ENCODE peak calls at places on chromosomes 7 and 10, in four cellular contexts. V is heart left ventricle; J is CD8-positive, alpha-beta memory T cell; I is naive thymus-derived CD4-positive, alpha-beta T cell. O is an unnamed sample.

GRCh38 chr10:101839421-101840063 is 4.1 kb downstream of the KCNIP2 start:
- DNase-seq in V (peak; percentile 58), J (peak; percentile 65), I (no peak), O (peak; percentile 83)

GRCh38 chr7:46710927-46711326 is 789.9 kb upstream of the IGFBP3 start:
- DNase-seq in V (no peak), J (no peak), I (no peak), O (no peak)

GRCh38 chr10:113520606-113521481 is 32.0 kb upstream of the HABP2 start:
- DNase-seq in V (peak; percentile 75), J (no peak), I (no peak), O (peak; percentile 90)

GRCh38 chr7:129188372-129188891 is at the start of gene SMO:
- DNase-seq in V (peak; percentile 41), J (no peak), I (no peak), O (peak; percentile 94)

GRCh38 chr7:116501425-116502167 is 2.1 kb downstream of the CAV2 start:
- DNase-seq in V (peak; percentile 63), J (no peak), I (no peak), O (no peak)

GRCh38 chr10:107826166-107826565 is 661.7 kb upstream of the SORCS1 start:
- DNase-seq in V (no peak), J (no peak), I (no peak), O (no peak)

GRCh38 chr7:91249506-91250233 is 14.6 kb upstream of the FZD1 start:
- DNase-seq in V (no peak), J (no peak), I (no peak), O (no peak)

GRCh38 chr7:45917658-45918057 is 3.4 kb downstream of the IGFBP3 start:
- DNase-seq in V (peak; percentile 79), J (peak; percentile 67), I (peak; percentile 72), O (peak; percentile 94)

DNA sequence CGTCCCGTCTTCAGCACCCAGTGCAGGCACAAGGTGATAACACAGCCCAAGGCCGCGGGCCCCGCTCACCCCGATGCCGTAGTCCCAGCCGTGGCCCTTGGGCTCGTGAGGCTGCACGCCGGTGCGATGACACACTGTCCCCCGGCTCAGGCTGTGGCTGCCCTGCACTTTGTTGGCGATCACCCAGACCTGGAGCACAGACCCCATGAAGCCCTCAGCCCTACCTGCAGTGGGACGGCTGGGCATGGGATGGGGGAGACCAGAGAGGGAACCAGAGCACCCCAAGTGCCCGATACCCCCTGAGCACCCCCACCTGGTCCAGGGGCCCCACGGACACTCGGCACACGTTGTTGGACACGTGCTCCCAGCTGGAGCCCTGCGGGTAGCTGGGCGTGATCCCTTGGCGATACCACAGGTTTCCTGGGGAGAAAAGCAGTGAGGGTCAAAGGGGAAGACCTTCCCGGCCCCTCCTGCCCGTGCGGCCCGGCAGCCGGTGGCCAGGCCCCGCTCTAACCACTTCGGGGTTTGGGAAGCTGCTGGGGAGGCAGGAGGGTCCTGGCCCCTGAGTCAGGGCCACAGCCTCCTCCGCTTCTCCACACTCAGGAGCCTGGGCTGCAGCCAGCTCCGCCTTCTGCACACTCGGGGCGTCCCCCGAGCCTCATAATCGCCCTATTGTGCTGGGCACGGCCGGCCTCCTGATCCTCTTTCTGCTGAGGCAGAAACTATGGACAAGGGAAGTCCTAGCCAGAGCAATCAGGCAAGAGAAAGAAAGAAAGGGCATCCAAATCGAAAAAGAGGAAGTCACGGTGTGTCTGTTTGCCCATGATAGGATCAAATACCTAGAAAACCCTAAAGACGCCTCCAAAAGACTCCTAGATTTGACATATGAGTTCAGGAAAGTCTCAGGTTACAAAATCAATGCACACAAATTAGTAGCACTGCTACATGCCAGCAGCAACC is 6.7 kb downstream of the BHLHA15 start:
- DNase-seq in V (peak; percentile 22), J (no peak), I (no peak), O (no peak)
- H3K27ac ChIP-seq in V (no peak overlapping the region), J (no peak overlapping the region), I (peak overlapping the region; percentile 34), O (peak overlapping the region; percentile 10)

GRCh38 chr7:5354460-5355279 is 69.0 kb downstream of the TNRC18 start:
- DNase-seq in V (peak; percentile 79), J (no peak), I (no peak), O (peak; percentile 82)
- H3K27ac ChIP-seq in V (peak overlapping the region; percentile 78), J (no peak overlapping the region), I (no peak overlapping the region), O (no peak overlapping the region)

GRCh38 chr7:112942981-112943380 is 143.6 kb downstream of the GPR85 start:
- DNase-seq in V (no peak), J (no peak), I (no peak), O (no peak)

GRCh38 chr7:112939589-112940313 is 146.9 kb downstream of the GPR85 start:
- DNase-seq in V (peak; percentile 100), J (peak; percentile 99), I (peak; percentile 97), O (peak; percentile 100)

GRCh38 chr7:112940314-112940732 is 146.3 kb downstream of the GPR85 start:
- DNase-seq in V (no peak), J (no peak), I (no peak), O (no peak)

GRCh38 chr7:112937651-112938390 is 147.6 kb upstream of the TMEM168 start:
- DNase-seq in V (no peak), J (no peak), I (no peak), O (no peak)

DNA sequence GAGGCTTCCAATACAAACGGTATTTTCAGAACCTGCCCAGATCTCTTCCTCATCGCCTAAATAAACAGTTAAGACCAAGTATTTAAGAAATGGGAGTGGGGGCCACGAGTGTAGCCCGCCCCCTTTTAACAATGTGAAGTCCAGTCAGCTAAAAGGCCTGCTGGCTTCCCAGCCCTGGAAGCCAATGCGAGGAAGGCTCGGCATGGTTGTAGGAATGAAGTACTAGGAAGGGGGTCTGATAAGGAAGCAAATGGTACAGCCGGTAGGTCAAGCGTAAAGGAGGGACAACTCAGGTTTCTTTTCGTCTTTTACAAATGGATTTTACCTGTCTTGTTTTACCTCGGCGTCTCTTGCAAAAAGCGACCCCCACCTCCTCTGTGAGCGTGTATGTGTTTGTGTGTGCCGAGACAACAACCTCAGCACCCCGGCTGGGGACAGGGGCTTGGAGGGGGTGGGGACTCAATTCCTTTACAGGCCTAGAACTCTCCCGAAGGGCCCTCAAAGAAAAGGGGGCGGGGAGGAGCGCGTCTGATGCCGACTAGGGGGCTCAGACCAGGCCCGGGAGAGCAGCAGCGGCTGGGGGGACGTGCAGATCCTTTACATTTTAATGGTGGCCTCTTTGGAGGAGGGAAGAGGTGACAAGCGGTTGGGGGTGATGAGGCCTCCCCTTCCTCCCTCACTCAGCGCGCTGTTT is 147.6 kb downstream of the GPR85 start:
- DNase-seq in V (no peak), J (peak; percentile 10), I (peak; percentile 5), O (peak; percentile 88)
- H3K27ac ChIP-seq in V (peak overlapping the region; percentile 88), J (peak overlapping the region; percentile 70), I (peak overlapping the region; percentile 76), O (peak overlapping the region; percentile 83)

GRCh38 chr7:143327903-143328302 is 12.0 kb downstream of the CLCN1 start:
- DNase-seq in V (no peak), J (no peak), I (no peak), O (no peak)
- H3K27ac ChIP-seq in V (no peak overlapping the region), J (no peak overlapping the region), I (no peak overlapping the region), O (no peak overlapping the region)

GRCh38 chr10:103648231-103648950 is 154.9 kb downstream of the NEURL1 start:
- DNase-seq in V (no peak), J (no peak), I (no peak), O (no peak)

GRCh38 chr10:103646304-103646703 is 152.8 kb downstream of the NEURL1 start:
- DNase-seq in V (no peak), J (no peak), I (no peak), O (no peak)

GRCh38 chr10:103643381-103643780 is 149.9 kb downstream of the NEURL1 start:
- DNase-seq in V (no peak), J (no peak), I (no peak), O (no peak)

GRCh38 chr10:103648951-103649532 is 155.5 kb downstream of the NEURL1 start:
- DNase-seq in V (peak; percentile 82), J (no peak), I (no peak), O (no peak)

DNA sequence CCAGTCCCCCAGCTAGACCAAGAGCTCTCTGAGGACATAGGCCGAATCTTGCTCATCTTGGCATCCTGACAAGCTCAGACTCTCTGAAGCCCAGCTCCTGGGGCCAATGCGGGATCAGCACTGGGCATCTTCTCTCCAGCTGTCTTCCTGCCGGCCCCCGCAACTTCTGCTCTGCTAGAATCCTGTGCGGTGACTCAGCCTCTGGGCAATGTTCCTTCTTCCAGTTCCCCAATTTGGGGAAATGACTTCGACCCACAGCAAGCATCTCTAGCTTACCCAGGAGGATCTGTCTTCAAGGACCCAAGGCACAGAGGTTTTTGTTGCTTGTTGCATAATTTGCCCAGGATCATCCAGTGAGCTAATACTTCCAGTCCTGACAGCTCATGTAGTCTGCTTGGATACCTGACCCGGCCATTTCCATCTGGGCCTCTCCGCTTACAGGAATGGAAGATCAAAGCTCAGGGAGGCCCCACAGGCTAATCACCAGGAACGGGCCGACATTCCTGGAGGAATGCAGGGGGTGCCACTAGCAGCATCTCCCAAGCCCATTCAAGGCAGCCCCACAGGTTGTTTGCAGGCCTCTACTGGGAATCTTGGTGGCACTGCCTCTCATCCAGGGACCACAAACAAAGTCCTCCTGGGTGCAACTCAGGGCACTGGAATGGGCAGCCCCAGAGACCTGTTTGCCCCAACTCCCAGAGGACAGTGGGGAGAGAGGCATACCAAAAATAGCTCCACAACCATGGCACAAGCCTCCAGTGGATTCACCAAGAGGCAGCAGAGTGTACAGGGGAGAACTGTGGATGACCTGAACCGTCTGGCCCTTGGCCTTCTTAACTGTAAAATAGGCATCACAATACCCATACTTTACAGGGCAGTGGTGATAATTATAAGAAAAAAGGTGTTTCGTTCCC is 151.9 kb downstream of the NEURL1 start:
- DNase-seq in V (peak; percentile 83), J (no peak), I (no peak), O (peak; percentile 61)
- H3K27ac ChIP-seq in V (peak overlapping the region; percentile 17), J (no peak overlapping the region), I (no peak overlapping the region), O (no peak overlapping the region)

GRCh38 chr10:22647244-22647643 is 67.1 kb downstream of the PIP4K2A start:
- DNase-seq in V (no peak), J (no peak), I (no peak), O (no peak)
- H3K27ac ChIP-seq in V (peak overlapping the region; percentile 40), J (no peak overlapping the region), I (peak overlapping the region; percentile 62), O (no peak overlapping the region)

GRCh38 chr7:23346316-23346715 is 47.2 kb downstream of the MALSU1 start:
- DNase-seq in V (no peak), J (no peak), I (peak; percentile 37), O (no peak)

GRCh38 chr7:23350466-23350865 is 51.3 kb downstream of the MALSU1 start:
- DNase-seq in V (no peak), J (no peak), I (no peak), O (no peak)

GRCh38 chr7:23347007-23347681 is 48.0 kb downstream of the MALSU1 start:
- DNase-seq in V (no peak), J (no peak), I (no peak), O (no peak)

GRCh38 chr7:23347682-23348180 is 48.6 kb downstream of the MALSU1 start:
- DNase-seq in V (no peak), J (no peak), I (no peak), O (no peak)

DNA sequence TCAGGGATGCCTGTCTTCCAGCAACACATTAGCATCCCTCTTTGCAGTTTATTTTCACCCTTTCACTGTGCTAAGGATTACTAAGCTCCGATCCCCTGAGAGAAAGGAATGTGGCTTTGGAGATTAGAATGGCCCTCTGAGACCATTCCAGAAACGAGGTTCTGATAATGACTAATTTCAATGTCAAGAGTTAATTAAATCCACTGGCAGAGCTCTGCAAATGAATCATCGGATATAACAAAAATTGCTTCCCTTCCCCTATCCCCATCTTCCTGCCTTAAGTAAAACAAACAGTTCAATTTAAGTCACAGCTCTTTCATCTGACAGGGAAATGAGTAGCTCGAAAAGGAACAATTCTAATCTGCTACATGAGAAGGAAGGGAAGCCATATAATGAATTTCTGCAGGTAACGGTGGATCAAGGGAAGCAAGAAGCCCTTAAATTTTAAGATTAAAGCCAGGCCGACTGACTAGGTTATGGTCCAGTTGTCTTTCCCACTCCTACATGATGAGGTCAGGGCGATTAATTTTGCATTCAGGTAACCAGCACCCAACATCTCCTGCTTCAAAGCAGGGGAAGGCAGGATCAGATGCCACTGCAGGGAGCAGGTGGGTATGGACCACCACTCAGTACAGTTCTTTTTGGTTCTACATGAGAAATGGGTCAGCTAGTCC is 50.5 kb downstream of the MALSU1 start:
- DNase-seq in V (no peak), J (no peak), I (no peak), O (peak; percentile 53)
- H3K27ac ChIP-seq in V (no peak overlapping the region), J (no peak overlapping the region), I (no peak overlapping the region), O (peak overlapping the region; percentile 6)